ENCODE peak calls at places on chromosomes 7 and 10, in eight cellular contexts. F is SHP77 treated with DMSO at 0.1 percent for 48 hours; I is effector memory CD8-positive, alpha-beta T cell; V is T-helper 1 cell; E is ELR; M is iPS DF 19.7; Y is cortex of kidney; U is neural progenitor cell. J is an unnamed sample.
A peak's percentile ranks its signal among the peaks of the same experiment; 100 is the strongest.

GRCh38 chr7:149377386-149377785 is 83.5 kb downstream of the ZNF777 start:
- DNase-seq in V (no peak), U (no peak), M (no peak), E (peak; percentile 25), F (no peak), I (no peak), Y (no peak), J (no peak)

GRCh38 chr7:149598721-149599308 is 101.2 kb upstream of the ZNF746 start:
- DNase-seq in Y (no peak), E (peak; percentile 51), I (no peak), M (no peak), V (no peak), F (no peak), U (peak; percentile 68), J (no peak)

GRCh38 chr10:46525177-46525823 is 31.2 kb downstream of the GPRIN2 start:
- DNase-seq in V (no peak), M (no peak), Y (no peak), U (no peak), I (no peak), F (no peak), E (peak; percentile 96), J (no peak)

GRCh38 chr7:117445206-117445605 is 17.9 kb upstream of the ASZ1 start:
- DNase-seq in V (no peak), M (no peak), Y (no peak), U (no peak), F (no peak), E (no peak), I (no peak), J (no peak)

GRCh38 chr7:42096681-42097637 is 140.1 kb downstream of the GLI3 start:
- DNase-seq in V (no peak), E (no peak), U (no peak), I (no peak), F (no peak), Y (no peak), M (no peak), J (no peak)

GRCh38 chr10:112678987-112679386 is 232.0 kb downstream of the VTI1A start:
- DNase-seq in V (no peak), M (no peak), F (no peak), U (no peak), I (no peak), E (no peak), Y (no peak), J (no peak)

GRCh38 chr7:46565712-46566111 is 644.6 kb upstream of the IGFBP3 start:
- DNase-seq in U (no peak), E (no peak), V (no peak), Y (no peak), I (no peak), F (no peak), M (no peak), J (no peak)

GRCh38 chr7:51229106-51229537 is 87.5 kb downstream of the COBL start:
- DNase-seq in Y (no peak), F (no peak), U (peak; percentile 16), I (no peak), E (no peak), V (no peak), M (no peak), J (no peak)

GRCh38 chr10:115861864-115862263 is 411.1 kb downstream of the GFRA1 start:
- DNase-seq in E (peak; percentile 83), M (no peak), I (no peak), U (no peak), Y (no peak), F (no peak), V (no peak), J (no peak)

GRCh38 chr7:2760098-2760889 is 72.3 kb downstream of the AMZ1 start:
- DNase-seq in I (no peak), F (peak; percentile 92), V (no peak), E (peak; percentile 74), Y (no peak), U (peak; percentile 74), M (peak; percentile 48), J (no peak)

GRCh38 chr7:120272261-120272895 is 597 bp upstream of the KCND2 start:
- DNase-seq in E (peak; percentile 51), V (no peak), I (no peak), F (peak; percentile 46), M (peak; percentile 40), Y (no peak), U (peak; percentile 81), J (no peak)

GRCh38 chr10:114206902-114207301 is 27.7 kb downstream of the TDRD1 start:
- DNase-seq in I (no peak), E (no peak), F (no peak), M (no peak), Y (no peak), U (no peak), V (no peak), J (no peak)

GRCh38 chr7:54888067-54888735 is 129.2 kb upstream of the SEC61G start:
- DNase-seq in Y (no peak), E (peak; percentile 15), V (no peak), U (peak; percentile 35), F (no peak), I (no peak), M (no peak), J (no peak)

GRCh38 chr10:101601541-101601940 is 13.4 kb downstream of the DPCD start:
- DNase-seq in V (no peak), F (peak; percentile 45), M (no peak), Y (no peak), I (no peak), E (no peak), U (no peak), J (no peak)

GRCh38 chr10:50577681-50578350 is 45.9 kb downstream of the SGMS1 start:
- DNase-seq in U (no peak), F (no peak), M (no peak), I (no peak), E (peak; percentile 61), Y (no peak), V (no peak), J (no peak)

GRCh38 chr10:78451592-78451991 is 417.9 kb downstream of the RPS24 start:
- DNase-seq in Y (no peak), V (no peak), M (no peak), E (no peak), U (peak; percentile 69), I (no peak), F (no peak), J (no peak)

GRCh38 chr10:119211625-119212441 is 4.5 kb downstream of the GRK5 start:
- DNase-seq in I (no peak), Y (no peak), M (no peak), U (peak; percentile 51), V (no peak), E (no peak), F (no peak), J (no peak)

GRCh38 chr10:119174109-119174508 is 4.5 kb downstream of the PRDX3 start:
- DNase-seq in Y (no peak), E (no peak), F (no peak), I (no peak), M (no peak), V (no peak), U (no peak), J (no peak)

GRCh38 chr7:43648725-43649406 is 66.0 kb downstream of the STK17A start:
- DNase-seq in U (no peak), M (no peak), F (no peak), V (peak; percentile 69), E (peak; percentile 79), I (peak; percentile 70), Y (no peak), J (peak; percentile 78)

GRCh38 chr10:30437039-30437781 is 3.2 kb downstream of the MAP3K8 start:
- DNase-seq in Y (no peak), M (no peak), U (no peak), I (peak; percentile 18), V (no peak), E (peak; percentile 59), F (no peak), J (peak; percentile 31)

GRCh38 chr7:159195926-159196325 is 51.3 kb upstream of the VIPR2 start:
- DNase-seq in M (no peak), Y (no peak), I (peak; percentile 43), E (no peak), V (no peak), U (no peak), F (no peak), J (no peak)

GRCh38 chr7:87312215-87312865 is 33.1 kb upstream of the CROT start:
- DNase-seq in E (peak; percentile 65), M (no peak), F (peak; percentile 38), U (peak; percentile 64), Y (no peak), V (peak; percentile 47), I (peak; percentile 63), J (peak; percentile 58)

GRCh38 chr7:149860821-149861727 is 12.7 kb upstream of the ATP6V0E2 start:
- DNase-seq in Y (no peak), F (no peak), U (peak; percentile 71), V (no peak), E (no peak), M (no peak), I (no peak), J (no peak)

GRCh38 chr7:88396295-88396947 is 89.7 kb upstream of the STEAP4 start:
- DNase-seq in U (no peak), Y (no peak), E (no peak), I (no peak), M (no peak), V (no peak), F (no peak), J (no peak)

GRCh38 chr7:149427893-149428292 is 33.0 kb downstream of the ZNF777 start:
- DNase-seq in F (no peak), E (no peak), M (no peak), V (no peak), Y (no peak), I (no peak), U (no peak), J (no peak)

GRCh38 chr10:114252097-114252496 is 13.0 kb downstream of the VWA2 start:
- DNase-seq in U (no peak), E (no peak), Y (no peak), I (no peak), M (no peak), V (no peak), F (no peak), J (no peak)

GRCh38 chr7:30224511-30225031 is 59.8 kb upstream of the ZNRF2 start:
- DNase-seq in M (no peak), V (no peak), Y (no peak), I (no peak), F (no peak), E (peak; percentile 73), U (no peak), J (no peak)

GRCh38 chr7:20532841-20533240 is 82.6 kb upstream of the ABCB5 start:
- DNase-seq in I (no peak), F (no peak), E (no peak), V (no peak), U (no peak), Y (no peak), M (no peak), J (no peak)

GRCh38 chr7:26898917-26899316 is 34.5 kb upstream of the SKAP2 start:
- DNase-seq in U (no peak), F (no peak), E (no peak), I (no peak), Y (no peak), M (no peak), V (no peak), J (no peak)

GRCh38 chr7:55086413-55087201 is 67.8 kb downstream of the EGFR start:
- DNase-seq in U (no peak), I (peak; percentile 3), Y (no peak), E (peak; percentile 88), M (no peak), V (no peak), F (no peak), J (peak; percentile 50)

GRCh38 chr10:64346391-64346790 is 825.2 kb downstream of the REEP3 start:
- DNase-seq in Y (no peak), V (no peak), E (no peak), M (no peak), I (no peak), F (no peak), U (no peak), J (no peak)